ENCODE peak calls at places on chromosomes 16 and 17, in seven cellular contexts. X is KBM-7; H is M059J; B is stimulated activated CD4-positive, alpha-beta T cell treated with anti-CD3 and anti-CD28 coated beads, Interleukin-4, amount 100 ng/mL, for 1 hour; Z is B cell; N is NCI-H2029; C is endothelial cell. F is an unnamed sample.

GRCh38 chr17:4492762-4493561 is 5.7 kb upstream of the SPNS2 start:
- DNase-seq in X (peak), H (no peak), B (peak), Z (peak), N (no peak), C (peak), F (no peak)

GRCh38 chr17:61314368-61315078 is 85.1 kb upstream of the TBX2 start:
- DNase-seq in X (no peak), H (peak), B (no peak), Z (no peak), N (no peak), C (no peak), F (no peak)

GRCh38 chr17:56347646-56348045 is 194.4 kb downstream of the ANKFN1 start:
- DNase-seq in X (no peak), H (no peak), B (no peak), Z (no peak), N (no peak), C (no peak), F (no peak)

GRCh38 chr17:3033741-3034577 is 29.4 kb downstream of the OR1D5 start:
- DNase-seq in X (no peak), H (no peak), B (no peak), Z (no peak), N (no peak), C (no peak), F (no peak)

GRCh38 chr17:67559381-67559966 is 158.3 kb upstream of the NOL11 start:
- DNase-seq in X (peak), H (no peak), B (no peak), Z (peak), N (no peak), C (no peak), F (no peak)

GRCh38 chr16:28492511-28492910 is 637 bp upstream of the CLN3 start:
- DNase-seq in X (no peak), H (no peak), B (no peak), Z (no peak), N (no peak), C (no peak), F (no peak)

GRCh38 chr16:88194397-88195020 is 188.2 kb upstream of the ZNF469 start:
- DNase-seq in X (no peak), H (no peak), B (no peak), Z (no peak), N (no peak), C (no peak), F (no peak)

GRCh38 chr16:28321700-28322411 is 29.5 kb downstream of the SBK1 start:
- DNase-seq in X (peak), H (no peak), B (peak), Z (peak), N (no peak), C (peak), F (no peak)

GRCh38 chr17:80476877-80477646 is 655 bp upstream of the NPTX1 start:
- DNase-seq in X (no peak), H (no peak), B (peak), Z (peak), N (peak), C (peak), F (peak)

GRCh38 chr16:3922241-3922640 is 41.7 kb upstream of the CREBBP start:
- DNase-seq in X (no peak), H (no peak), B (no peak), Z (no peak), N (no peak), C (no peak), F (no peak)

GRCh38 chr16:2473999-2474876 is 689 bp upstream of the TBC1D24 start:
- DNase-seq in X (peak), H (peak), B (peak), Z (peak), N (no peak), C (peak), F (no peak)

GRCh38 chr16:72927199-72928088 is 120.5 kb downstream of the ZFHX3 start:
- DNase-seq in X (peak), H (peak), B (no peak), Z (no peak), N (peak), C (no peak), F (peak)

GRCh38 chr17:78766225-78766624 is 15.8 kb downstream of the CYTH1 start:
- DNase-seq in X (no peak), H (peak), B (no peak), Z (no peak), N (no peak), C (no peak), F (no peak)

GRCh38 chr16:50185005-50185505 is 31.9 kb downstream of the TENT4B start:
- DNase-seq in X (no peak), H (peak), B (no peak), Z (no peak), N (no peak), C (no peak), F (no peak)

GRCh38 chr16:53098526-53099317 is 43.9 kb downstream of the CHD9 start:
- DNase-seq in X (peak), H (peak), B (peak), Z (peak), N (peak), C (peak), F (peak)

GRCh38 chr16:67632415-67633172 is 12.3 kb upstream of the CARMIL2 start:
- DNase-seq in X (no peak), H (no peak), B (no peak), Z (no peak), N (no peak), C (no peak), F (no peak)

GRCh38 chr17:32161029-32161428 is 18.7 kb downstream of the RHOT1 start:
- DNase-seq in X (no peak), H (peak), B (no peak), Z (no peak), N (no peak), C (no peak), F (no peak)

GRCh38 chr16:65268331-65268730 is 146.5 kb upstream of the CDH11 start:
- DNase-seq in X (no peak), H (no peak), B (no peak), Z (no peak), N (no peak), C (no peak), F (no peak)

GRCh38 chr16:15597822-15598647 is 44.9 kb downstream of the MARF1 start:
- DNase-seq in X (no peak), H (no peak), B (no peak), Z (no peak), N (no peak), C (no peak), F (no peak)

GRCh38 chr16:62034236-62035114 is 1.8 kb downstream of the CDH8 start:
- DNase-seq in X (no peak), H (peak), B (no peak), Z (no peak), N (no peak), C (peak), F (no peak)

GRCh38 chr17:4559139-4559791 is 1.1 kb downstream of the GGT6 start:
- DNase-seq in X (no peak), H (no peak), B (no peak), Z (no peak), N (no peak), C (no peak), F (no peak)

GRCh38 chr17:10631048-10631700 is 25.9 kb downstream of the MYH3 start:
- DNase-seq in X (peak), H (no peak), B (peak), Z (peak), N (no peak), C (peak), F (no peak)

GRCh38 chr16:3188925-3189825 is 1.2 kb downstream of the OR1F1 start:
- DNase-seq in X (no peak), H (peak), B (no peak), Z (peak), N (no peak), C (peak), F (no peak)

GRCh38 chr16:24906199-24906808 is 60.5 kb downstream of the SLC5A11 start:
- DNase-seq in X (peak), H (peak), B (no peak), Z (no peak), N (peak), C (no peak), F (no peak)

GRCh38 chr17:62705781-62706597 is 78.5 kb downstream of the MRC2 start:
- DNase-seq in X (no peak), H (peak), B (no peak), Z (no peak), N (no peak), C (no peak), F (no peak)

GRCh38 chr16:24573141-24573540 is 33.8 kb downstream of the RBBP6 start:
- DNase-seq in X (no peak), H (no peak), B (no peak), Z (no peak), N (no peak), C (no peak), F (no peak)

GRCh38 chr16:12752159-12752558 is 51.5 kb downstream of the CPPED1 start:
- DNase-seq in X (peak), H (no peak), B (no peak), Z (no peak), N (no peak), C (no peak), F (no peak)

GRCh38 chr17:75872434-75873351 is 5.7 kb downstream of the TRIM47 start:
- DNase-seq in X (no peak), H (peak), B (no peak), Z (no peak), N (peak), C (peak), F (peak)

GRCh38 chr17:74524751-74525725 is 6.2 kb downstream of the CD300LB start:
- DNase-seq in X (no peak), H (no peak), B (no peak), Z (no peak), N (no peak), C (no peak), F (no peak)

GRCh38 chr17:80109713-80110446 is 8.5 kb downstream of the GAA start:
- DNase-seq in X (no peak), H (no peak), B (no peak), Z (no peak), N (no peak), C (no peak), F (peak)

GRCh38 chr17:73738751-73739575 is 94.7 kb upstream of the SDK2 start:
- DNase-seq in X (no peak), H (no peak), B (no peak), Z (no peak), N (no peak), C (no peak), F (no peak)

F was measured in NCI-H510A.